ENCODE peak calls at places on chromosomes 2 and 18, in nine cellular contexts. J is fibroblast of lung, V is GM10248, I is tibial nerve, D is fibroblast of pulmonary artery, L is coronary artery, N is suprapubic skin, K is heart right ventricle, H is astrocyte of the spinal cord. F is an unnamed sample.

GRCh38 chr2:96859681-96860064 is 1.9 kb upstream of the ANKRD39 start:
- DNase-seq in J (no peak), V (no peak), I (no peak), D (no peak), L (no peak), N (no peak), K (no peak), H (no peak), F (no peak)

GRCh38 chr2:182897137-182897536 is 30.7 kb upstream of the FRZB start:
- DNase-seq in J (peak; percentile 80), V (no peak), I (no peak), D (peak; percentile 8), L (no peak), N (no peak), K (no peak), H (peak; percentile 73), F (no peak)

GRCh38 chr2:175414872-175415487 is 233.5 kb upstream of the ATP5MC3 start:
- DNase-seq in J (peak; percentile 47), V (no peak), I (peak; percentile 14), D (peak; percentile 58), L (no peak), N (peak; percentile 80), K (peak; percentile 35), H (peak; percentile 66), F (peak; percentile 87)

GRCh38 chr2:68790600-68790999 is 56.0 kb downstream of the ARHGAP25 start:
- DNase-seq in J (no peak), V (no peak), I (no peak), D (no peak), L (no peak), N (no peak), K (no peak), H (no peak), F (no peak)

GRCh38 chr2:37629529-37629928 is 41.9 kb downstream of the CDC42EP3 start:
- DNase-seq in J (peak; percentile 76), V (no peak), I (no peak), D (no peak), L (no peak), N (no peak), K (no peak), H (no peak), F (peak; percentile 76)

GRCh38 chr2:135817466-135817865 is 19.5 kb downstream of the LCT start:
- DNase-seq in J (no peak), V (no peak), I (no peak), D (no peak), L (no peak), N (no peak), K (no peak), H (no peak), F (no peak)

GRCh38 chr2:24075259-24075658 is 867 bp downstream of the SF3B6 start:
- DNase-seq in J (no peak), V (no peak), I (no peak), D (no peak), L (peak; percentile 40), N (no peak), K (no peak), H (no peak), F (no peak)

GRCh38 chr2:159637988-159638501 is 21.7 kb upstream of the BAZ2B start:
- DNase-seq in J (peak; percentile 99), V (no peak), I (no peak), D (peak; percentile 92), L (no peak), N (no peak), K (no peak), H (peak; percentile 96), F (peak; percentile 95)

GRCh38 chr2:200795044-200795443 is 16.7 kb upstream of the BZW1 start:
- DNase-seq in J (no peak), V (no peak), I (peak; percentile 39), D (peak; percentile 46), L (no peak), N (no peak), K (no peak), H (no peak), F (peak; percentile 77)

GRCh38 chr2:196059491-196059960 is 9.1 kb downstream of the DNAH7 start:
- DNase-seq in J (peak; percentile 11), V (no peak), I (no peak), D (peak; percentile 10), L (no peak), N (no peak), K (no peak), H (peak; percentile 49), F (peak; percentile 17)

GRCh38 chr18:78396077-78396476 is 583.5 kb upstream of the SALL3 start:
- DNase-seq in J (no peak), V (no peak), I (no peak), D (no peak), L (no peak), N (peak; percentile 67), K (no peak), H (no peak), F (no peak)

DNA sequence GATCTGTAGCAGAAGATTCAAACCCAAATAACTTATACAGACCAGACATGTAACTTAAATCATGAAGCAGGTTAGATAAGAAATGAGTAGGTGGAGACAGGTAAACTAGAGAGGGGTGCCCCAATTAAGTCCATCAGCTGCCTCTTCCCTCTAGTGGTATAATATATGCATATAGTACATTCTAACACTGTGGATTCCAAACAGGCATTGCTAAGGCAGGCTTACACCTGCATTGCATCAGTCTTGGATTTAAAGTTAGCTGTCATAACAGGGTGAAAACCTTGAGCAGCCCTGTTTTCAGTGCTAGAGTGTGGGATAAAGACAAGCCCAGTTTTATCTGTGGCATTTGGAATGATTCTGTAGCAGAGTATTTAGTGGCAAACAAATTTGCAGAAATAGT is 63.4 kb downstream of the NYAP2 start:
- DNase-seq in J (no peak), V (no peak), I (no peak), D (no peak), L (no peak), N (no peak), K (no peak), H (no peak), F (peak; percentile 9)
- TF ChIP-seq CTCF in J (no peak), V (no peak), I (no peak), D (no peak), L (no peak), N (no peak), K (no peak), H (no peak), F (peak; percentile 19)

GRCh38 chr2:101442042-101442666 is 32.8 kb downstream of the RFX8 start:
- DNase-seq in J (peak; percentile 83), V (no peak), I (no peak), D (peak; percentile 91), L (no peak), N (no peak), K (no peak), H (peak; percentile 82), F (peak; percentile 47)

GRCh38 chr2:101446869-101447268 is 28.0 kb downstream of the RFX8 start:
- DNase-seq in J (peak; percentile 97), V (no peak), I (no peak), D (peak; percentile 52), L (no peak), N (no peak), K (no peak), H (peak; percentile 94), F (peak; percentile 62)

GRCh38 chr2:101440127-101440738 is 34.7 kb downstream of the RFX8 start:
- DNase-seq in J (peak; percentile 73), V (no peak), I (no peak), D (peak; percentile 88), L (no peak), N (no peak), K (peak; percentile 54), H (peak; percentile 39), F (no peak)

GRCh38 chr2:101439716-101440115 is 35.2 kb downstream of the RFX8 start:
- DNase-seq in J (no peak), V (no peak), I (no peak), D (no peak), L (no peak), N (no peak), K (no peak), H (no peak), F (no peak)

DNA sequence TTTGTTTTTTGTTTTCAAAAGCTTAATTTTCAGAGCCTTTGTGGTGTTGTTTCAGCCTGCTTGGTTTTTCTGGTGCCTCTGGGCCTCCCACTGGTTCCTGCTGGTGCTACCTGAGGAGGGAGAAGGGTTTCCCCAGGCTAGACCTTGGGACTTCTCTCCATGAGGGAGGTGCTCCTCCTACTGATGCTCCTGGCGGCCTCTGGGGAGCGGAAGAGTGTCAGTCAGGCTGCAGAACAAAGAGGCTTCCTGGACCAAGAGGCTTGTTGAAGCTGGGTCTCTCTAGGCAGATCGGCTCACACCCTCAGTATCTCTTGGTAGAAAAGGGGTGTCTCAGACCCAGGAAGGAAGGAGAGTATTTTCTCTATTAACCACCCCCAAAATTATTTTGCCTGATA is 32.2 kb downstream of the RFX8 start:
- DNase-seq in J (no peak), V (no peak), I (no peak), D (peak; percentile 50), L (no peak), N (no peak), K (no peak), H (no peak), F (peak; percentile 20)
- TF ChIP-seq CTCF in J (no peak), V (no peak), I (no peak), D (peak; percentile 22), L (no peak), N (no peak), K (no peak), H (peak; percentile 34), F (no peak)

GRCh38 chr18:48957136-48957535 is 6.4 kb upstream of the SMAD7 start:
- DNase-seq in J (no peak), V (no peak), I (no peak), D (peak; percentile 29), L (peak; percentile 61), N (no peak), K (no peak), H (no peak), F (no peak)

GRCh38 chr18:48957616-48958015 is 6.9 kb upstream of the SMAD7 start:
- DNase-seq in J (no peak), V (no peak), I (no peak), D (no peak), L (no peak), N (no peak), K (no peak), H (no peak), F (no peak)

GRCh38 chr18:48954837-48955527 is 4.2 kb upstream of the SMAD7 start:
- DNase-seq in J (no peak), V (no peak), I (no peak), D (no peak), L (peak; percentile 72), N (no peak), K (no peak), H (no peak), F (peak; percentile 91)

GRCh38 chr18:48955528-48956261 is 4.9 kb upstream of the SMAD7 start:
- DNase-seq in J (peak; percentile 94), V (no peak), I (no peak), D (peak; percentile 71), L (peak; percentile 88), N (no peak), K (peak; percentile 43), H (peak; percentile 78), F (no peak)

DNA sequence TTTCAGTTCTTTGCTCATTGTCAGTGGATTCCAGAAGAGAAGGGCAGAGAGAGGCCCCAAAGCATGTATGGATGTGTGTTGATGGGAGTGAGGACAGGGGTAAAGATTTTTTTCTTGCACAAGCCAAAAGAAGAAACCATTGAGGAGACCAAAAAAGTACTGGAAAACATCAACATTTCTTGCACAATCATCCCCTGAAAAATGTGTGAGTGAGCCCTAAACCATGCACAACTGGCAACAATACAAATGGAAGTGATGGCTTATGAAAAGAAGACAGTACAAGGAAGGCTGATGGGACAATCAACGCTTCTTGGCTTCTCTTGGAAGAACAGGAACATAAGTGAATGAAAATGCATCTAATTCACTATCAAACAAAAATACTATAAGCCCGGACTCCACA is 5.6 kb upstream of the SMAD7 start:
- DNase-seq in J (peak; percentile 74), V (no peak), I (no peak), D (peak; percentile 92), L (peak; percentile 65), N (no peak), K (no peak), H (no peak), F (peak; percentile 82)
- TF ChIP-seq CTCF in J (no peak), V (no peak), I (no peak), D (no peak), L (no peak), N (no peak), K (no peak), H (no peak), F (no peak)

GRCh38 chr2:54497738-54498680 is 41.9 kb downstream of the SPTBN1 start:
- DNase-seq in J (no peak), V (no peak), I (no peak), D (peak; percentile 50), L (no peak), N (no peak), K (no peak), H (no peak), F (no peak)
- TF ChIP-seq CTCF in J (peak; percentile 43), V (no peak), I (no peak), D (peak; percentile 34), L (no peak), N (no peak), K (peak; percentile 62), H (peak; percentile 45), F (no peak)